ENCODE peak calls at places on chromosome 6, in six cellular contexts. T is transverse colon; W is NCI-H1105; M is pancreas; Z is heart right ventricle; F is CD8-positive, alpha-beta T cell. P is an unnamed sample.

GRCh38 chr6:159043986-159044385 is 805 bp downstream of the TAGAP start:
- DNase-seq in T (no peak), W (no peak), M (no peak), Z (no peak), F (no peak), P (no peak)

GRCh38 chr6:20202699-20203302 is 9.5 kb downstream of the MBOAT1 start:
- DNase-seq in T (no peak), W (no peak), M (no peak), Z (no peak), F (no peak), P (no peak)

GRCh38 chr6:142683688-142684087 is 261.3 kb downstream of the HIVEP2 start:
- DNase-seq in T (no peak), W (no peak), M (no peak), Z (no peak), F (no peak), P (no peak)

GRCh38 chr6:121491576-121491975 is 56.1 kb downstream of the GJA1 start:
- DNase-seq in T (no peak), W (no peak), M (no peak), Z (no peak), F (no peak), P (no peak)

GRCh38 chr6:149225946-149226345 is 91.6 kb upstream of the TAB2 start:
- DNase-seq in T (no peak), W (no peak), M (no peak), Z (no peak), F (no peak), P (no peak)

GRCh38 chr6:141451508-141452353 is 681.0 kb upstream of the GJE1 start:
- DNase-seq in T (no peak), W (no peak), M (no peak), Z (no peak), F (no peak), P (no peak)

GRCh38 chr6:119960065-119960464 is 610.5 kb upstream of the MAN1A1 start:
- DNase-seq in T (no peak), W (no peak), M (no peak), Z (no peak), F (no peak), P (no peak)

GRCh38 chr6:90691823-90692222 is 105.0 kb upstream of the MAP3K7 start:
- DNase-seq in T (no peak), W (no peak), M (no peak), Z (no peak), F (no peak), P (no peak)

GRCh38 chr6:140441256-140441655 is 1066.8 kb upstream of the CITED2 start:
- DNase-seq in T (peak; percentile 41), W (no peak), M (no peak), Z (peak; percentile 32), F (no peak), P (peak; percentile 51)

GRCh38 chr6:143223895-143224294 is 163.2 kb downstream of the AIG1 start:
- DNase-seq in T (peak; percentile 69), W (no peak), M (peak; percentile 71), Z (peak; percentile 57), F (no peak), P (no peak)

GRCh38 chr6:31940256-31940664 is 5.6 kb upstream of the CFB start:
- DNase-seq in T (no peak), W (no peak), M (no peak), Z (no peak), F (no peak), P (no peak)

GRCh38 chr6:11231564-11232176 is 798 bp downstream of the NEDD9 start:
- DNase-seq in T (no peak), W (no peak), M (no peak), Z (peak; percentile 42), F (no peak), P (no peak)

GRCh38 chr6:33313709-33314514 is at the start of gene TAPBP:
- DNase-seq in T (peak; percentile 77), W (no peak), M (peak; percentile 62), Z (peak; percentile 55), F (peak; percentile 88), P (peak; percentile 62)

GRCh38 chr6:151493495-151494234 is at the start of gene CCDC170:
- DNase-seq in T (no peak), W (peak; percentile 4), M (peak; percentile 20), Z (peak; percentile 64), F (no peak), P (peak; percentile 50)

GRCh38 chr6:124961784-124962611 is at the start of gene RNF217:
- DNase-seq in T (peak; percentile 50), W (peak; percentile 32), M (peak; percentile 69), Z (peak; percentile 71), F (no peak), P (peak; percentile 73)

GRCh38 chr6:151058021-151058733 is 181.6 kb upstream of the AKAP12 start:
- DNase-seq in T (no peak), W (no peak), M (no peak), Z (peak; percentile 62), F (no peak), P (no peak)

GRCh38 chr6:163416640-163417253 is 2.2 kb downstream of the QKI start:
- DNase-seq in T (peak; percentile 39), W (peak; percentile 67), M (no peak), Z (no peak), F (peak; percentile 33), P (peak; percentile 70)

GRCh38 chr6:117206951-117207687 is 58.2 kb upstream of the VGLL2 start:
- DNase-seq in T (no peak), W (no peak), M (no peak), Z (peak; percentile 13), F (no peak), P (no peak)

GRCh38 chr6:132300323-132300949 is 100.8 kb downstream of the MOXD1 start:
- DNase-seq in T (peak; percentile 19), W (peak; percentile 6), M (no peak), Z (no peak), F (no peak), P (no peak)

GRCh38 chr6:80438728-80439127 is 332.3 kb downstream of the BCKDHB start:
- DNase-seq in T (no peak), W (no peak), M (no peak), Z (no peak), F (no peak), P (no peak)

GRCh38 chr6:54503144-54503543 is 194.9 kb downstream of the TINAG start:
- DNase-seq in T (no peak), W (no peak), M (no peak), Z (no peak), F (no peak), P (no peak)

GRCh38 chr6:68502946-68503345 is 132.1 kb upstream of the ADGRB3 start:
- DNase-seq in T (no peak), W (no peak), M (no peak), Z (no peak), F (no peak), P (no peak)

GRCh38 chr6:105015482-105015881 is 58.6 kb downstream of the LIN28B start:
- DNase-seq in T (no peak), W (no peak), M (no peak), Z (no peak), F (no peak), P (no peak)

GRCh38 chr6:89081423-89082322 is 1.1 kb downstream of the PNRC1 start:
- DNase-seq in T (peak; percentile 99), W (peak; percentile 99), M (peak; percentile 100), Z (peak; percentile 100), F (peak; percentile 99), P (peak; percentile 99)

GRCh38 chr6:111024661-111025060 is 42.8 kb downstream of the RPF2 start:
- DNase-seq in T (no peak), W (no peak), M (no peak), Z (no peak), F (no peak), P (no peak)

GRCh38 chr6:27847706-27848105 is 64.5 kb downstream of the OR2B2 start:
- DNase-seq in T (no peak), W (no peak), M (no peak), Z (no peak), F (no peak), P (no peak)

GRCh38 chr6:74409447-74409846 is 713.4 kb downstream of the CD109 start:
- DNase-seq in T (no peak), W (no peak), M (no peak), Z (no peak), F (no peak), P (no peak)

GRCh38 chr6:48641544-48641943 is 530.5 kb upstream of the PTCHD4 start:
- DNase-seq in T (no peak), W (no peak), M (no peak), Z (no peak), F (no peak), P (no peak)

GRCh38 chr6:158064725-158065251 is 83.1 kb downstream of the SYNJ2 start:
- DNase-seq in T (no peak), W (no peak), M (no peak), Z (no peak), F (no peak), P (no peak)

GRCh38 chr6:32046450-32047083 is 8.4 kb downstream of the CYP21A2 start:
- DNase-seq in T (no peak), W (no peak), M (no peak), Z (peak; percentile 60), F (no peak), P (peak; percentile 65)

GRCh38 chr6:3159805-3160781 is 2.7 kb upstream of the TUBB2A start:
- DNase-seq in T (peak; percentile 84), W (no peak), M (peak; percentile 89), Z (no peak), F (peak; percentile 88), P (no peak)

GRCh38 chr6:63440057-63440456 is 120.3 kb upstream of the LGSN start:
- DNase-seq in T (no peak), W (no peak), M (no peak), Z (no peak), F (no peak), P (no peak)

GRCh38 chr6:111667921-111668320 is 62.2 kb upstream of the TRAF3IP2 start:
- DNase-seq in T (no peak), W (no peak), M (no peak), Z (no peak), F (no peak), P (no peak)

GRCh38 chr6:84466521-84466920 is 239.1 kb upstream of the CEP162 start:
- DNase-seq in T (no peak), W (no peak), M (no peak), Z (no peak), F (no peak), P (no peak)